ENCODE peak calls at places on chromosomes 1 and 21, in five cellular contexts. One of them, this sample, is unnamed.

GRCh38 chr1:161082996-161083742 is 6.2 kb downstream of the NECTIN4 start:
- DNase-seq in neural crest cell: no peak
- DNase-seq in occipital lobe: no peak
- DNase-seq in activated T-cell treated with anti-CD3 and anti-CD28 coated beads for 4 hours: no peak
- DNase-seq in Kasumi-1: no peak
- DNase-seq in this sample: peak; percentile 45

GRCh38 chr21:43343992-43344886 is 82.7 kb downstream of the SIK1 start:
- DNase-seq in activated T-cell treated with anti-CD3 and anti-CD28 coated beads for 4 hours: no peak
- DNase-seq in Kasumi-1: no peak
- DNase-seq in occipital lobe: no peak
- DNase-seq in neural crest cell: no peak
- DNase-seq in this sample: peak; percentile 30

GRCh38 chr1:172960454-172961208 is 90.1 kb downstream of the TNFSF18 start:
- DNase-seq in activated T-cell treated with anti-CD3 and anti-CD28 coated beads for 4 hours: no peak
- DNase-seq in occipital lobe: no peak
- DNase-seq in Kasumi-1: no peak
- DNase-seq in neural crest cell: no peak
- DNase-seq in this sample: no peak

GRCh38 chr1:9842073-9842711 is 18.4 kb upstream of the CLSTN1 start:
- DNase-seq in Kasumi-1: no peak
- DNase-seq in occipital lobe: no peak
- DNase-seq in activated T-cell treated with anti-CD3 and anti-CD28 coated beads for 4 hours: no peak
- DNase-seq in neural crest cell: no peak
- DNase-seq in this sample: no peak

GRCh38 chr1:150302338-150302737 is 8.7 kb downstream of the MRPS21 start:
- DNase-seq in occipital lobe: peak; percentile 53
- DNase-seq in Kasumi-1: no peak
- DNase-seq in activated T-cell treated with anti-CD3 and anti-CD28 coated beads for 4 hours: no peak
- DNase-seq in neural crest cell: no peak
- DNase-seq in this sample: no peak

GRCh38 chr1:171455967-171456366 is 29.4 kb upstream of the PRRC2C start:
- DNase-seq in occipital lobe: no peak
- DNase-seq in neural crest cell: no peak
- DNase-seq in Kasumi-1: no peak
- DNase-seq in activated T-cell treated with anti-CD3 and anti-CD28 coated beads for 4 hours: no peak
- DNase-seq in this sample: no peak

GRCh38 chr1:110393691-110394564 is 3.1 kb upstream of the SLC16A4 start:
- DNase-seq in Kasumi-1: no peak
- DNase-seq in neural crest cell: no peak
- DNase-seq in activated T-cell treated with anti-CD3 and anti-CD28 coated beads for 4 hours: no peak
- DNase-seq in occipital lobe: no peak
- DNase-seq in this sample: no peak

GRCh38 chr1:208888376-208888775 is 644.2 kb upstream of the PLXNA2 start:
- DNase-seq in occipital lobe: no peak
- DNase-seq in activated T-cell treated with anti-CD3 and anti-CD28 coated beads for 4 hours: no peak
- DNase-seq in Kasumi-1: no peak
- DNase-seq in neural crest cell: no peak
- DNase-seq in this sample: no peak

GRCh38 chr1:206912445-206913095 is 9.2 kb downstream of the FCMR start:
- DNase-seq in activated T-cell treated with anti-CD3 and anti-CD28 coated beads for 4 hours: peak; percentile 49
- DNase-seq in Kasumi-1: peak; percentile 63
- DNase-seq in occipital lobe: peak; percentile 41
- DNase-seq in neural crest cell: peak; percentile 56
- DNase-seq in this sample: peak; percentile 76